ENCODE peak calls at places on chromosomes 1 and 21, in six cellular contexts. B, S, U, Y, P and Q are unnamed samples.

GRCh38 chr1:170521818-170522217 is 10.1 kb upstream of the GORAB start:
- DNase-seq in B (peak), S (no peak), U (no peak), Y (no peak), P (no peak), Q (no peak)

GRCh38 chr1:193569696-193570269 is 383.4 kb upstream of the B3GALT2 start:
- DNase-seq in B (peak), S (no peak), U (peak), Y (no peak), P (no peak), Q (peak)

GRCh38 chr21:46004168-46004861 is 22.7 kb downstream of the COL6A1 start:
- DNase-seq in B (no peak), S (peak), U (no peak), Y (no peak), P (peak), Q (no peak)

GRCh38 chr1:168876830-168877229 is 147.8 kb upstream of the DPT start:
- DNase-seq in B (no peak), S (no peak), U (no peak), Y (no peak), P (no peak), Q (no peak)

GRCh38 chr1:77511440-77511840 is 171.0 kb downstream of the ZZZ3 start:
- DNase-seq in B (peak), S (no peak), U (peak), Y (no peak), P (no peak), Q (peak)

GRCh38 chr1:7401814-7402547 is 369.1 kb upstream of the VAMP3 start:
- DNase-seq in B (peak), S (peak), U (peak), Y (no peak), P (peak), Q (peak)

GRCh38 chr1:4273747-4274146 is 373.7 kb upstream of the C1orf174 start:
- DNase-seq in B (no peak), S (no peak), U (no peak), Y (no peak), P (no peak), Q (no peak)

GRCh38 chr21:28789571-28789970 is 203.1 kb downstream of the LTN1 start:
- DNase-seq in B (no peak), S (no peak), U (no peak), Y (no peak), P (no peak), Q (no peak)

GRCh38 chr1:24867064-24867870 is 62.8 kb downstream of the RUNX3 start:
- DNase-seq in B (no peak), S (no peak), U (no peak), Y (no peak), P (no peak), Q (no peak)

GRCh38 chr1:35856964-35857363 is 26.0 kb upstream of the AGO1 start:
- DNase-seq in B (no peak), S (no peak), U (no peak), Y (no peak), P (no peak), Q (no peak)

GRCh38 chr1:79128726-79129125 is 122.2 kb upstream of the ADGRL4 start:
- DNase-seq in B (peak), S (no peak), U (peak), Y (no peak), P (no peak), Q (peak)

GRCh38 chr1:187041104-187041503 is 212.4 kb downstream of the PLA2G4A start:
- DNase-seq in B (no peak), S (no peak), U (no peak), Y (no peak), P (no peak), Q (no peak)

GRCh38 chr1:76443217-76443616 is 368.7 kb downstream of the ST6GALNAC3 start:
- DNase-seq in B (no peak), S (no peak), U (no peak), Y (no peak), P (no peak), Q (no peak)

GRCh38 chr1:82625562-82625961 is 824.8 kb downstream of the ADGRL2 start:
- DNase-seq in B (no peak), S (no peak), U (peak), Y (peak), P (no peak), Q (no peak)

GRCh38 chr1:242004751-242005495 is 6.0 kb upstream of the MAP1LC3C start:
- DNase-seq in B (no peak), S (no peak), U (no peak), Y (no peak), P (no peak), Q (peak)

GRCh38 chr1:244384066-244384465 is 67.6 kb downstream of the ADSS2 start:
- DNase-seq in B (no peak), S (no peak), U (no peak), Y (no peak), P (peak), Q (no peak)

GRCh38 chr1:60510162-60510561 is 436.6 kb upstream of the C1orf87 start:
- DNase-seq in B (no peak), S (no peak), U (no peak), Y (no peak), P (no peak), Q (no peak)

GRCh38 chr1:227789042-227789880 is 26.2 kb upstream of the PRSS38 start:
- DNase-seq in B (peak), S (no peak), U (no peak), Y (no peak), P (peak), Q (peak)

GRCh38 chr21:42734323-42734971 is 81.0 kb downstream of the PDE9A start:
- DNase-seq in B (no peak), S (no peak), U (no peak), Y (no peak), P (no peak), Q (no peak)

GRCh38 chr1:52792002-52792401 is 50.6 kb upstream of the ZYG11A start:
- DNase-seq in B (peak), S (no peak), U (peak), Y (no peak), P (no peak), Q (no peak)

GRCh38 chr1:38334930-38335592 is 288.5 kb upstream of the POU3F1 start:
- DNase-seq in B (no peak), S (no peak), U (no peak), Y (no peak), P (no peak), Q (no peak)

GRCh38 chr21:33109574-33110339 is 39.8 kb downstream of the OLIG1 start:
- DNase-seq in B (no peak), S (peak), U (no peak), Y (no peak), P (peak), Q (no peak)

GRCh38 chr1:24988560-24988912 is 58.5 kb upstream of the RUNX3 start:
- DNase-seq in B (no peak), S (no peak), U (no peak), Y (no peak), P (no peak), Q (no peak)

GRCh38 chr1:222068937-222069336 is 327.0 kb upstream of the DUSP10 start:
- DNase-seq in B (no peak), S (no peak), U (no peak), Y (no peak), P (no peak), Q (no peak)

GRCh38 chr1:230940848-230941247 is 37.8 kb downstream of the TTC13 start:
- DNase-seq in B (peak), S (no peak), U (peak), Y (no peak), P (no peak), Q (no peak)

GRCh38 chr1:206963740-206964139 is 6.5 kb downstream of the FCAMR start:
- DNase-seq in B (no peak), S (no peak), U (no peak), Y (no peak), P (no peak), Q (no peak)

GRCh38 chr1:63773496-63773814 is 362 bp upstream of the ROR1 start:
- DNase-seq in B (no peak), S (no peak), U (no peak), Y (no peak), P (no peak), Q (no peak)

GRCh38 chr21:33848252-33848953 is 67.2 kb downstream of the ATP5PO start:
- DNase-seq in B (no peak), S (no peak), U (no peak), Y (no peak), P (no peak), Q (peak)

GRCh38 chr1:222911866-222912265 is 97.0 kb downstream of the DISP1 start:
- DNase-seq in B (peak), S (no peak), U (peak), Y (no peak), P (no peak), Q (peak)

GRCh38 chr1:47418681-47419272 is 2.7 kb downstream of the FOXE3 start:
- DNase-seq in B (peak), S (no peak), U (no peak), Y (no peak), P (no peak), Q (peak)

GRCh38 chr1:212973899-212974298 is 23.6 kb downstream of the VASH2 start:
- DNase-seq in B (no peak), S (no peak), U (no peak), Y (no peak), P (no peak), Q (no peak)

GRCh38 chr1:8121261-8122159 is 95.4 kb upstream of the ERRFI1 start:
- DNase-seq in B (peak), S (peak), U (peak), Y (no peak), P (no peak), Q (no peak)

GRCh38 chr21:45254557-45254930 is 33.2 kb downstream of the POFUT2 start:
- DNase-seq in B (no peak), S (no peak), U (no peak), Y (no peak), P (no peak), Q (no peak)

GRCh38 chr21:16863541-16863940 is 649.3 kb upstream of the CXADR start:
- DNase-seq in B (no peak), S (no peak), U (peak), Y (no peak), P (no peak), Q (no peak)

GRCh38 chr21:16870116-16870515 is 642.7 kb upstream of the CXADR start:
- DNase-seq in B (peak), S (no peak), U (peak), Y (no peak), P (no peak), Q (no peak)

GRCh38 chr21:16865612-16866011 is 647.2 kb upstream of the CXADR start:
- DNase-seq in B (peak), S (no peak), U (no peak), Y (no peak), P (no peak), Q (no peak)
- H3K14ac ChIP-seq in B (no peak), S (no peak), U (no peak), Y (no peak), P (no peak), Q (no peak)

DNA sequence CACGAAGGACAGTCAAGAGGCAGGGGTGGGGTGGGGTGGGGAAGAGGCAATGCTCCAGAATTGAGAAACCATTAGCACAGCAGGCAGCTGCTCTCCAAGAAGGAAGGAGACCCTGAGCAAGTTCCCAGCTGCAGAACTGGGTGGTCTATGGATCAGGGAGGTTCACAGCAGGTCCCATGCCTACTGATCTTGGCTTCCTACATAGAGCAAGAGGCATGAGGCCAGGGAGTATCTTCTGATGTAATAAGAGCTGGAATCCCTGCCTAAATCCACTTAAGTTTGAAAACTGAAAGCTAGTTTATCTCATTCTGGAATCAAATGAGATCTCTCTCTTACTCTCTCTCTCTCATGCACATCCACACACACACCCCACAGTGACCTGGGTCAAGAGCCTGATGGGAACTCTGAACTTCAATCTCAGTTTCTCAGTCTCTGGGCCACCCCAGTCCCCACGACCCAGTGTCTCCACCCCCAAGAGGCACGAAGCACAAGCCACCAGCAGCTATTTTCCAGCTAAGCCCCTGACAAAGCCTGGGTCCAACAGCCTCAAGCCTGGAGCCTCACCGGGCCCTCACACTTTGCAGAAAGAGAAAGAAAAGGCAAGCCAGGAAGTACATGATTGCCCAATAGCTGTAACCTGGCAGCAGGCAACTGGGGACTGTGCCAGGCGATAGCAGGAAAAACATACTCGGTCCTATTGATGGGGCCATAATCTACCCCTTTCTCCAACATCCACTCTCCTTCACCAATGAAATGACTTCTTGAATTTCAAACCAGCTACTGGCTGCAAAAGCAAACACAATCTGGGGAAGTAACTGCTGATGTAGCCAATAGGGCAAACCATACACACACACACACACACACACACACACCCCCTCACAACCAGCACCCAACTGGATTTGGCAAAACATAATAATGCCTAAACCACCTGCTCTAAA is 2.2 kb downstream of the NUAK2 start:
- DNase-seq in B (peak), S (no peak), U (peak), Y (no peak), P (no peak), Q (peak)
- H3K4me2 ChIP-seq in B (peak), S (peak), U (peak), Y (peak), P (peak), Q (peak)

GRCh38 chr21:36060159-36060921 is at the start of gene SETD4:
- DNase-seq in B (peak), S (peak), U (peak), Y (peak), P (peak), Q (peak)

GRCh38 chr21:36063375-36064084 is 3.2 kb upstream of the SETD4 start:
- DNase-seq in B (no peak), S (no peak), U (no peak), Y (no peak), P (no peak), Q (no peak)

GRCh38 chr21:36055551-36055950 is 4.8 kb downstream of the SETD4 start:
- DNase-seq in B (no peak), S (no peak), U (no peak), Y (no peak), P (no peak), Q (no peak)

GRCh38 chr21:36061445-36061844 is 1.1 kb upstream of the SETD4 start:
- DNase-seq in B (no peak), S (no peak), U (no peak), Y (no peak), P (no peak), Q (no peak)

DNA sequence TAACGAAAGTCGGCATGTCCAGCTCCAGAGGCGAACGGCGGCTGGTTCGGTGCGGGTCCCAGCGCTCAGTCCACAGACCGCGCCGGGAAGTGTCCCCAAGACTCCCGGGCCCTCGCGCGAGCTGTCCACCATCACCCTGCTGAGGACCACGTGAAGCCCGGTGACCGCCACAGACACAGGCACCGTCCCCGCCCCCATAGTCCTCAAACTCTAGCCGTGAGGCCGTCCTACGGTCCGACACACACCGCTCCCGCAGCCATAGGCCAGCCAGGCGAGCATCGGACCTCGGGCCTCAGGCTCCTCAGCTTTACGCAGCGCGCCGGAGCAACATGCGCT is 535 bp downstream of the SETD4 start:
- DNase-seq in B (no peak), S (no peak), U (no peak), Y (no peak), P (peak), Q (peak)
- H3K14ac ChIP-seq in B (peak), S (peak), U (peak), Y (peak), P (no peak), Q (peak)

GRCh38 chr21:40173833-40174232 is 306.6 kb downstream of the PCP4 start:
- DNase-seq in B (no peak), S (peak), U (no peak), Y (peak), P (no peak), Q (no peak)

GRCh38 chr21:40166291-40166843 is 299.1 kb downstream of the PCP4 start:
- DNase-seq in B (no peak), S (no peak), U (no peak), Y (peak), P (no peak), Q (no peak)

GRCh38 chr21:40165212-40165611 is 298.0 kb downstream of the PCP4 start:
- DNase-seq in B (no peak), S (no peak), U (no peak), Y (peak), P (no peak), Q (no peak)

GRCh38 chr21:40165671-40166070 is 298.4 kb downstream of the PCP4 start:
- DNase-seq in B (no peak), S (no peak), U (no peak), Y (peak), P (no peak), Q (no peak)

GRCh38 chr21:40169971-40170370 is 302.7 kb downstream of the PCP4 start:
- DNase-seq in B (no peak), S (no peak), U (no peak), Y (no peak), P (no peak), Q (no peak)
- H3K4me2 ChIP-seq in B (no peak), S (no peak), U (no peak), Y (no peak), P (no peak), Q (no peak)

GRCh38 chr1:89755593-89755992 is 65.2 kb upstream of the LRRC8D start:
- DNase-seq in B (no peak), S (no peak), U (no peak), Y (no peak), P (no peak), Q (no peak)
- H3K14ac ChIP-seq in B (no peak), S (no peak), U (no peak), Y (no peak), P (no peak), Q (no peak)

DNA sequence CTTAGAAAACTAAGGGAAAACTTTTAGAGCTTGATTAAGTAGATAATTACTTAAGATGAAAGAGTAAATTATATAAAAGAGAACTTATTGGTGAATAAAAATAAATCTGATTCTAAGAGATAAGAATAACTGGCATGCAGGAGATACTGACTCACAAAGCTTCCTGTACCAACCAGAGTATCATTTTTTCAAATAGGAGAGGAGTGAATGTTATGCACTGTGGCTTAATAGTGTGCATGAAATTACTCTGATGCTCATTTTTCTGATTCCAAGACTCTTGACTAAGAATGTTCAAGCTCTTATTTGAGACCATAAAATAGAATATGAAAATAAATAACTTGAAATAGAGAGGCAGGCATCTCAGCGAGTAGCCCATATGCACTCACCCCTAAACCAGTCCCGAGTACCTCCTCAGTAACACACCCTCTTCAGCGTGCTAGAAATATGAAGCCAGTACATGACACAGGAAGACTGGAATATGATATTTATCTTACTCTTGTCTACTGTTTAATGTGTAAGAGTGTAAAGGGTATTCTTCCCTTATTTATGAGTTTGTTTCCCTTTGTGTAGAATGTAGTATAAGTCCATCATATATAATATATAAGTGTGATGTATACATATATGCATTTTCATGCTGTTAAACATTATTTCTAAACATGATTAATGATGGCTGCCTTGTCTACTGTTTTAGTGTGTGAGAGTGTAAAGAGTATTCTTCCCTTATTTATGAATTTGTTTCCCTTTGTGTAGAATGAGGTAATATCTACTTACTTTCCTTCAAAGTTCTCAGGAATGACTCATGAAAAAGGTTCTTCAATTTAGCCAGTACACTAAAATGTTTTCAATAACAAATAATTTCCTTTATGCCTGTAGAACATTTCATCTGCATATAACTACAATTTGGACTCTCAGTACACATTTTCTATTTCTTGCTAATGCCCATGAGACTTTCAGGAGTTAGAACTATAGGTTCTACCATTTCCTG is 99.2 kb upstream of the PALMD start:
- DNase-seq in B (peak), S (no peak), U (peak), Y (no peak), P (no peak), Q (no peak)
- H3K4me2 ChIP-seq in B (no peak), S (no peak), U (no peak), Y (no peak), P (no peak), Q (no peak)

GRCh38 chr1:151289080-151289935 is 7.2 kb downstream of the ZNF687 start:
- DNase-seq in B (no peak), S (no peak), U (no peak), Y (no peak), P (no peak), Q (no peak)

GRCh38 chr1:151287767-151288500 is 5.8 kb downstream of the ZNF687 start:
- DNase-seq in B (no peak), S (no peak), U (no peak), Y (no peak), P (no peak), Q (no peak)

GRCh38 chr1:151287341-151287699 is 5.2 kb downstream of the ZNF687 start:
- DNase-seq in B (no peak), S (no peak), U (no peak), Y (no peak), P (no peak), Q (no peak)

GRCh38 chr1:151288502-151288901 is 6.4 kb downstream of the ZNF687 start:
- DNase-seq in B (no peak), S (no peak), U (no peak), Y (no peak), P (no peak), Q (no peak)

GRCh38 chr1:151286619-151287340 is 4.7 kb downstream of the ZNF687 start:
- DNase-seq in B (no peak), S (no peak), U (no peak), Y (no peak), P (no peak), Q (no peak)
- H3K14ac ChIP-seq in B (no peak), S (no peak), U (no peak), Y (no peak), P (no peak), Q (no peak)

GRCh38 chr1:173043253-173043652 is 7.5 kb downstream of the TNFSF18 start:
- DNase-seq in B (peak), S (no peak), U (peak), Y (no peak), P (no peak), Q (no peak)
- H3K4me2 ChIP-seq in B (no peak), S (no peak), U (no peak), Y (no peak), P (no peak), Q (no peak)